ENCODE peak calls at places on chromosome 12, in nine cellular contexts. Q is hepatocyte; A is K562; O is HL-60; W is psoas muscle; H is heart right ventricle; R is CD8-positive, alpha-beta T cell; V is fibroblast of pulmonary artery; D is cardiac muscle cell. S is an unnamed sample.

GRCh38 chr12:112496493-112496892 is 77.7 kb downstream of the PTPN11 start:
- DNase-seq in H (no peak), R (no peak), V (no peak), D (no peak), A (no peak), Q (no peak), O (no peak), W (no peak), S (no peak)

GRCh38 chr12:24839268-24839791 is 109.6 kb downstream of the BCAT1 start:
- DNase-seq in O (no peak), Q (no peak), A (no peak), R (no peak), W (no peak), H (no peak), D (peak; percentile 39), V (no peak), S (no peak)

GRCh38 chr12:119631930-119632678 is 35.8 kb upstream of the PRKAB1 start:
- DNase-seq in A (no peak), W (no peak), D (no peak), R (no peak), H (no peak), O (no peak), Q (no peak), V (no peak), S (no peak)

GRCh38 chr12:67475725-67476124 is 172.8 kb upstream of the DYRK2 start:
- DNase-seq in O (no peak), W (no peak), D (no peak), V (no peak), Q (no peak), A (no peak), R (no peak), H (no peak), S (no peak)

GRCh38 chr12:7444076-7444475 is at the start of gene CD163L1:
- DNase-seq in O (no peak), R (no peak), V (no peak), A (no peak), H (no peak), D (no peak), Q (no peak), W (no peak), S (no peak)

GRCh38 chr12:26124491-26125450 is at the start of gene BHLHE41:
- DNase-seq in Q (peak; percentile 78), V (peak; percentile 60), H (peak; percentile 83), O (peak; percentile 13), W (peak; percentile 93), A (no peak), D (peak; percentile 67), R (no peak), S (peak; percentile 37)

GRCh38 chr12:83016226-83016835 is 329.6 kb downstream of the TMTC2 start:
- DNase-seq in W (no peak), O (no peak), D (peak; percentile 91), R (no peak), A (peak; percentile 80), H (peak; percentile 13), Q (peak; percentile 65), V (peak; percentile 85), S (no peak)

GRCh38 chr12:55969356-55969755 is 2.7 kb downstream of the CDK2 start:
- DNase-seq in A (no peak), W (no peak), V (no peak), R (no peak), D (no peak), Q (no peak), O (no peak), H (no peak), S (no peak)

GRCh38 chr12:52227767-52228166 is 5.3 kb upstream of the KRT7 start:
- DNase-seq in A (no peak), H (no peak), D (no peak), Q (no peak), V (no peak), W (no peak), O (no peak), R (no peak), S (no peak)

GRCh38 chr12:61923152-61923551 is 337.1 kb upstream of the USP15 start:
- DNase-seq in V (no peak), H (no peak), A (no peak), O (no peak), R (no peak), D (no peak), W (no peak), Q (no peak), S (peak; percentile 63)

GRCh38 chr12:17640615-17641014 is 449.4 kb downstream of the RERGL start:
- DNase-seq in D (no peak), A (no peak), R (no peak), H (no peak), Q (no peak), W (no peak), V (no peak), O (no peak), S (no peak)

GRCh38 chr12:110135012-110135411 is 10.9 kb downstream of the IFT81 start:
- DNase-seq in W (no peak), A (peak; percentile 36), O (no peak), V (peak; percentile 44), H (no peak), R (no peak), Q (no peak), D (peak; percentile 38), S (no peak)

GRCh38 chr12:120726961-120727360 is 1.3 kb downstream of the ACADS start:
- DNase-seq in V (no peak), Q (no peak), H (no peak), W (peak; percentile 31), R (no peak), O (no peak), A (no peak), D (no peak), S (no peak)

GRCh38 chr12:79964100-79964627 is 29.3 kb upstream of the PPP1R12A start:
- DNase-seq in R (no peak), W (no peak), O (no peak), H (no peak), A (no peak), V (no peak), Q (no peak), D (no peak), S (no peak)

GRCh38 chr12:24380122-24380521 is 430.7 kb upstream of the SOX5 start:
- DNase-seq in A (no peak), V (no peak), O (no peak), D (peak; percentile 2), R (no peak), W (no peak), Q (no peak), H (no peak), S (no peak)

GRCh38 chr12:26119391-26119981 is 5.4 kb downstream of the BHLHE41 start:
- DNase-seq in R (no peak), V (peak; percentile 83), O (peak; percentile 25), H (no peak), A (peak; percentile 43), W (no peak), D (peak; percentile 80), Q (peak; percentile 75), S (peak; percentile 15)

GRCh38 chr12:111056618-111057521 is 136.5 kb upstream of the MYL2 start:
- DNase-seq in H (no peak), D (no peak), O (peak; percentile 83), A (peak; percentile 17), V (no peak), W (no peak), Q (no peak), R (peak; percentile 49), S (no peak)

GRCh38 chr12:21773799-21774198 is 707 bp downstream of the KCNJ8 start:
- DNase-seq in Q (no peak), V (no peak), R (no peak), O (no peak), D (no peak), H (no peak), A (no peak), W (no peak), S (peak; percentile 34)

GRCh38 chr12:91663331-91663998 is 480.8 kb upstream of the DCN start:
- DNase-seq in R (no peak), A (no peak), O (no peak), D (no peak), V (no peak), H (no peak), Q (no peak), W (no peak), S (no peak)

GRCh38 chr12:80509781-80510556 is 65.9 kb downstream of the PTPRQ start:
- DNase-seq in W (no peak), Q (peak; percentile 10), O (no peak), V (peak; percentile 40), A (no peak), R (no peak), H (no peak), D (peak; percentile 16), S (no peak)

GRCh38 chr12:98154850-98155249 is 360.5 kb upstream of the TMPO start:
- DNase-seq in D (peak; percentile 15), A (no peak), W (no peak), Q (peak; percentile 71), V (peak; percentile 7), O (no peak), H (peak; percentile 11), R (no peak), S (peak; percentile 66)
- TF ChIP-seq CTCF in D (peak; percentile 23), A (no peak), W (peak; percentile 18), Q (peak; percentile 68), V (no peak), O (no peak), H (no peak), R (no peak), S (peak; percentile 74)

DNA sequence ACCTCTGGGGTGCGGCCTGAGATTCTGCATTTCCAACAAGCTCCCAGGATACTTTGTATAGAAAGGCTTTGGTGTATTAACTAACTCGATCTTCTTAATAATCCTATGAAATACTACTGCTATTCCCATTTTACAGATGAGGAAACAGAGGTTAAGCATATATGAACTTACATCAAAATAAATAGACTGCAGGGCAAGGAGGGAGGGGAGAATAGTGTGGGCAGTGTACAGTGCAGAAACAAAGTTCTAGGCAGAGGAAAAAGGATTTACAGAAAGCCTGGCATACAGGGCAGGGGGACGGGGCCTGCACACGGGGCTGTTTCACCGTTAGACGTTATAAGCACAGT is 19.0 kb downstream of the NINJ2 start:
- DNase-seq in W (no peak), O (no peak), D (no peak), Q (no peak), A (no peak), R (no peak), V (no peak), H (no peak), S (no peak)
- H3K4me3 ChIP-seq in W (peak overlapping the region; percentile 87), O (peak overlapping the region; percentile 42), D (no peak overlapping the region), Q (no peak overlapping the region), A (no peak overlapping the region), R (no peak overlapping the region), V (no peak overlapping the region), H (no peak overlapping the region), S (no peak overlapping the region)

GRCh38 chr12:122072031-122072970 is 6.3 kb upstream of the MLXIP start:
- DNase-seq in H (peak; percentile 80), D (peak; percentile 93), O (no peak), Q (peak; percentile 69), W (peak; percentile 89), V (peak; percentile 95), R (no peak), A (peak; percentile 84), S (no peak)
- TF ChIP-seq CTCF in H (no peak), D (no peak), O (no peak), Q (no peak), W (no peak), V (no peak), R (no peak), A (no peak), S (no peak)

DNA sequence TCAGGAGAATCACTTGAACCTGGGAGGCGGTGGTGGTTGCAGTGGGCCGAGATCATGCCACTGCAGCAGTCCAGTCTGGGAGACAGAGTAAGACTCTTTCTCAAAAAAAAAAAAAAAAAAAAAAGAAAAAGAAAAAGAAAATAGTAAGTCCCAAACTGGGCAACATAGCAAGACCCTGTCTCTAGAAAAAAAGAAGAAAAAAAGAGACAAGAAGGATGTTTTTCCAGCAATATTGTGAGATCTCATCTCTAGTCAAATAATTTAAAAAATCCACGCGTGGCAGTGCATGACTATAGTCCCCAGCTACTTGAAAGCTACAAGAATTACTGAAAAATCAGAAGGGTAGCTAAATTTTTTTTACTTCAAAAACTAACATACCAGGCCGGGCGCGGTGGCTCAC is 8.0 kb downstream of the USP44 start:
- DNase-seq in R (no peak), A (no peak), D (no peak), H (no peak), O (no peak), Q (no peak), V (no peak), W (no peak), S (no peak)
- H3K4me3 ChIP-seq in R (no peak overlapping the region), A (no peak overlapping the region), D (no peak overlapping the region), H (no peak overlapping the region), O (no peak overlapping the region), Q (no peak overlapping the region), V (no peak overlapping the region), W (no peak overlapping the region), S (no peak overlapping the region)

S was measured in WERI-Rb-1.